ENCODE peak calls at places on chromosomes 4 and X, in four cellular contexts. One of them, this sample, is unnamed.

GRCh38 chr4:1910643-1911042 is 39.5 kb downstream of the NSD2 start:
- DNase-seq in SK-N-SH: peak
- DNase-seq in hepatocyte: peak
- DNase-seq in OCI-LY7: peak
- DNase-seq in this sample: peak

GRCh38 chr4:95092762-95093161 is 335.0 kb downstream of the BMPR1B start:
- DNase-seq in SK-N-SH: peak
- DNase-seq in hepatocyte: peak
- DNase-seq in OCI-LY7: no peak
- DNase-seq in this sample: no peak

GRCh38 chr4:186839122-186840037 is 115.7 kb upstream of the FAT1 start:
- DNase-seq in SK-N-SH: no peak
- DNase-seq in hepatocyte: no peak
- DNase-seq in OCI-LY7: no peak
- DNase-seq in this sample: peak

GRCh38 chrX:15675490-15675921 is 10.9 kb upstream of the CLTRN start:
- DNase-seq in SK-N-SH: peak
- DNase-seq in hepatocyte: peak
- DNase-seq in OCI-LY7: peak
- DNase-seq in this sample: peak

GRCh38 chrX:144566592-144566991 is 680.7 kb upstream of the SPANXN1 start:
- DNase-seq in SK-N-SH: no peak
- DNase-seq in hepatocyte: no peak
- DNase-seq in OCI-LY7: no peak
- DNase-seq in this sample: no peak

GRCh38 chr4:76764251-76764650 is 133.7 kb downstream of the SOWAHB start:
- DNase-seq in SK-N-SH: no peak
- DNase-seq in hepatocyte: no peak
- DNase-seq in OCI-LY7: no peak
- DNase-seq in this sample: no peak

GRCh38 chr4:112526061-112526460 is 10.1 kb upstream of the NEUROG2 start:
- DNase-seq in SK-N-SH: no peak
- DNase-seq in hepatocyte: no peak
- DNase-seq in OCI-LY7: no peak
- DNase-seq in this sample: no peak

GRCh38 chr4:140686799-140687198 is 69.4 kb downstream of the TBC1D9 start:
- DNase-seq in SK-N-SH: no peak
- DNase-seq in hepatocyte: no peak
- DNase-seq in OCI-LY7: no peak
- DNase-seq in this sample: no peak

GRCh38 chr4:7052923-7053715 is 9.9 kb downstream of the TADA2B start:
- DNase-seq in SK-N-SH: no peak
- DNase-seq in hepatocyte: no peak
- DNase-seq in OCI-LY7: no peak
- DNase-seq in this sample: no peak

GRCh38 chrX:13937370-13938052 is 92.2 kb downstream of the GEMIN8 start:
- DNase-seq in SK-N-SH: peak
- DNase-seq in hepatocyte: no peak
- DNase-seq in OCI-LY7: no peak
- DNase-seq in this sample: no peak

GRCh38 chr4:129821073-129821472 is 725.1 kb downstream of the C4orf33 start:
- DNase-seq in SK-N-SH: no peak
- DNase-seq in hepatocyte: no peak
- DNase-seq in OCI-LY7: no peak
- DNase-seq in this sample: no peak

GRCh38 chrX:1059576-1060561 is 152.6 kb downstream of the CRLF2 start:
- DNase-seq in SK-N-SH: no peak
- DNase-seq in hepatocyte: no peak
- DNase-seq in OCI-LY7: no peak
- DNase-seq in this sample: no peak
- H2AFZ ChIP-seq in SK-N-SH: no peak
- H2AFZ ChIP-seq in hepatocyte: no peak
- H2AFZ ChIP-seq in OCI-LY7: no peak
- H2AFZ ChIP-seq in this sample: no peak

DNA sequence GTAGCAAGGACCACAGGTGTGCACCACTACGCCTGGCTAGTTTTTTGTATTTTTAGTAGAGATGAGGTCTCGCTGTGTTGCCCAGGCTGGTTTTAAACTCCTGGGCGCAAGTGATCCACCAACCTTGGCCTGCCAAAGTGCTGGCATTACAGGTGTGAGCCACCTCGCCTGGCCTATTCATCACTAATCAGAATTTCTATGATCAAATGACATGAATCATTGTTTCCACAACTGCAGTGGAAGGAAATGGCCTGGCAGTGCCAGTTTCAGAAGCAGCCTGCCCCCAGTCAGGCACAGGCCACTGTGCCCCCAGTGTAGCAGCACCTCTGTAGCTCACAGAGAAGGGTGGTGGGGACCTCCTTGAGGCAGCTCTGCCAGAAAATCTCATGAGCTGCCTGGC is 66.0 kb upstream of the MSANTD1 start:
- DNase-seq in SK-N-SH: no peak
- DNase-seq in hepatocyte: no peak
- DNase-seq in OCI-LY7: no peak
- DNase-seq in this sample: no peak
- H3K4me3 ChIP-seq in SK-N-SH: no peak
- H3K4me3 ChIP-seq in hepatocyte: no peak
- H3K4me3 ChIP-seq in OCI-LY7: no peak
- H3K4me3 ChIP-seq in this sample: no peak

DNA sequence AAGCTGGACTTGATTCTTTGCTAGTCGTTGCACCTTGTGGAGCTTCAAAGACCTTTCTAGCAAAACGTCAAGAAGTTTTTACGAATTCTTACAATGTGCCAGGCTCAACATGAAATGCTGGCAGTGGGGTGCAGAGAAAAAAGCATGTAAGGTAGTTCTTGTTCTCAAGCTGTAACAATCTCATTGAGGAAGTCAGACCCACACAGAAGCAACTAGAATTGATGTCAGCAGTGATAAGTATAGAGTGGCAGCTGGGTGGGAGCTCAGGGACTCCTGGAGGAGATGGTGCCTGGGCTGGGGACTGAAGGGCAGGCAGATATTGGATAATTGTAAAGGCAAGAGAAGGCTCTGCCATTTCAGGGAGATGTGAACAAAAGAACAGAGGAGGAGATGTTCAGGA is 82.3 kb downstream of the ATG4A start:
- DNase-seq in SK-N-SH: no peak
- DNase-seq in hepatocyte: no peak
- DNase-seq in OCI-LY7: no peak
- DNase-seq in this sample: no peak
- H3K4me2 ChIP-seq in SK-N-SH: no peak
- H3K4me2 ChIP-seq in hepatocyte: no peak
- H3K4me2 ChIP-seq in OCI-LY7: no peak
- H3K4me2 ChIP-seq in this sample: no peak

GRCh38 chr4:41981456-41981855 is at the start of gene DCAF4L1:
- DNase-seq in SK-N-SH: no peak
- DNase-seq in hepatocyte: no peak
- DNase-seq in OCI-LY7: no peak
- DNase-seq in this sample: no peak
- H2AFZ ChIP-seq in SK-N-SH: no peak
- H2AFZ ChIP-seq in hepatocyte: no peak
- H2AFZ ChIP-seq in OCI-LY7: no peak
- H2AFZ ChIP-seq in this sample: no peak

GRCh38 chrX:97629597-97629985 is 745.9 kb downstream of the RPA4 start:
- DNase-seq in SK-N-SH: peak
- DNase-seq in hepatocyte: no peak
- DNase-seq in OCI-LY7: no peak
- DNase-seq in this sample: no peak
- H3K4me3 ChIP-seq in SK-N-SH: no peak
- H3K4me3 ChIP-seq in hepatocyte: no peak
- H3K4me3 ChIP-seq in OCI-LY7: no peak
- H3K4me3 ChIP-seq in this sample: no peak

DNA sequence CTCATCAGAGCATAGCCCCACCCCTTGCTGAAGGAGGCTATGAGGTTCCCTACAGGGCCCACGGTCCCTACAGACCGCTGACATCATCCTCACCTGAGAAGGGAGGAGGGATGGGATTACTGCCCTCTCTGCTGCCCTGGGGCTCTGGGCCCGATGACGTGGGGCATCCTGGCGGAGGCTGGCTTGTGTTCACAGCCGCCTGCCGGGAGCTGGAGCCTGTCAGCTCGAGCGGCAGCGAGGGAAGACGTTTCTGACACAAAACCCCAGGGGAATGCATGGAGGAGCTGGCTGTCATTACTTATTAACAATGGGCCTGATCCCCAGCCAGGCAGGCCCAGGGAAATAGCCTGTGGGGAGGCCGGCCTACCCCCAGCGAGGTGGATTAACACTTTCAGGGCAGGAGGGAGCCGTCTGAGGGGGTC is 106.6 kb upstream of the ATP6AP2 start:
- DNase-seq in SK-N-SH: peak
- DNase-seq in hepatocyte: peak
- DNase-seq in OCI-LY7: no peak
- DNase-seq in this sample: no peak
- H3K4me2 ChIP-seq in SK-N-SH: no peak
- H3K4me2 ChIP-seq in hepatocyte: peak
- H3K4me2 ChIP-seq in OCI-LY7: no peak
- H3K4me2 ChIP-seq in this sample: no peak

This sample was measured in Karpas-422.